ENCODE peak calls at places on chromosomes 5 and 9, in four cellular contexts. One of them, this sample, is unnamed.

GRCh38 chr5:156704139-156704538 is 146.0 kb upstream of the PPP1R2B start:
- DNase-seq in CD8-positive, alpha-beta memory T cell: no peak
- DNase-seq in left ventricle myocardium inferior: no peak
- DNase-seq in CD8-positive, alpha-beta T cell: no peak
- DNase-seq in this sample: no peak

GRCh38 chr9:36191290-36191645 is 547 bp downstream of the CLTA start:
- DNase-seq in CD8-positive, alpha-beta memory T cell: peak
- DNase-seq in CD8-positive, alpha-beta T cell: peak
- DNase-seq in left ventricle myocardium inferior: peak
- DNase-seq in this sample: no peak

GRCh38 chr9:38129366-38129765 is 60.3 kb upstream of the SHB start:
- DNase-seq in CD8-positive, alpha-beta memory T cell: no peak
- DNase-seq in CD8-positive, alpha-beta T cell: no peak
- DNase-seq in left ventricle myocardium inferior: no peak
- DNase-seq in this sample: no peak

GRCh38 chr5:153546566-153546965 is 56.1 kb downstream of the GRIA1 start:
- DNase-seq in CD8-positive, alpha-beta memory T cell: no peak
- DNase-seq in CD8-positive, alpha-beta T cell: no peak
- DNase-seq in left ventricle myocardium inferior: no peak
- DNase-seq in this sample: no peak

GRCh38 chr9:35756743-35757526 is 2.9 kb upstream of the MSMP start:
- DNase-seq in CD8-positive, alpha-beta T cell: peak
- DNase-seq in CD8-positive, alpha-beta memory T cell: peak
- DNase-seq in left ventricle myocardium inferior: peak
- DNase-seq in this sample: peak

GRCh38 chr5:132019857-132020555 is 8.5 kb upstream of the ACSL6 start:
- DNase-seq in left ventricle myocardium inferior: no peak
- DNase-seq in CD8-positive, alpha-beta T cell: peak
- DNase-seq in CD8-positive, alpha-beta memory T cell: peak
- DNase-seq in this sample: no peak

GRCh38 chr9:15697459-15697858 is 144.6 kb downstream of the CCDC171 start:
- DNase-seq in left ventricle myocardium inferior: no peak
- DNase-seq in CD8-positive, alpha-beta T cell: no peak
- DNase-seq in CD8-positive, alpha-beta memory T cell: no peak
- DNase-seq in this sample: no peak

GRCh38 chr5:181259974-181260719 is 796 bp downstream of the TRIM52 start:
- DNase-seq in CD8-positive, alpha-beta T cell: no peak
- DNase-seq in CD8-positive, alpha-beta memory T cell: no peak
- DNase-seq in left ventricle myocardium inferior: no peak
- DNase-seq in this sample: no peak

GRCh38 chr5:180769821-180770220 is 30.0 kb upstream of the OR2Y1 start:
- DNase-seq in left ventricle myocardium inferior: no peak
- DNase-seq in CD8-positive, alpha-beta T cell: no peak
- DNase-seq in CD8-positive, alpha-beta memory T cell: no peak
- DNase-seq in this sample: no peak

GRCh38 chr9:38003946-38004808 is 64.8 kb downstream of the SHB start:
- DNase-seq in left ventricle myocardium inferior: no peak
- DNase-seq in CD8-positive, alpha-beta memory T cell: no peak
- DNase-seq in CD8-positive, alpha-beta T cell: no peak
- DNase-seq in this sample: no peak

GRCh38 chr5:87912419-87912818 is 356.2 kb downstream of the TMEM161B start:
- DNase-seq in left ventricle myocardium inferior: no peak
- DNase-seq in CD8-positive, alpha-beta memory T cell: no peak
- DNase-seq in CD8-positive, alpha-beta T cell: no peak
- DNase-seq in this sample: no peak

GRCh38 chr5:73140801-73141200 is 20.4 kb downstream of the TMEM171 start:
- DNase-seq in CD8-positive, alpha-beta T cell: no peak
- DNase-seq in CD8-positive, alpha-beta memory T cell: no peak
- DNase-seq in left ventricle myocardium inferior: no peak
- DNase-seq in this sample: no peak

GRCh38 chr5:167261309-167262100 is 1029.9 kb upstream of the WWC1 start:
- DNase-seq in CD8-positive, alpha-beta memory T cell: no peak
- DNase-seq in left ventricle myocardium inferior: no peak
- DNase-seq in CD8-positive, alpha-beta T cell: no peak
- DNase-seq in this sample: peak

GRCh38 chr5:16593630-16594029 is 23.2 kb downstream of the RETREG1 start:
- DNase-seq in CD8-positive, alpha-beta memory T cell: no peak
- DNase-seq in left ventricle myocardium inferior: no peak
- DNase-seq in CD8-positive, alpha-beta T cell: no peak
- DNase-seq in this sample: no peak

GRCh38 chr9:99690573-99690972 is 131.1 kb upstream of the NR4A3 start:
- DNase-seq in CD8-positive, alpha-beta T cell: no peak
- DNase-seq in left ventricle myocardium inferior: no peak
- DNase-seq in CD8-positive, alpha-beta memory T cell: no peak
- DNase-seq in this sample: no peak

GRCh38 chr9:133127340-133127981 is 6.4 kb upstream of the RALGDS start:
- DNase-seq in CD8-positive, alpha-beta memory T cell: peak
- DNase-seq in CD8-positive, alpha-beta T cell: no peak
- DNase-seq in left ventricle myocardium inferior: no peak
- DNase-seq in this sample: no peak

GRCh38 chr9:118929317-118929716 is 439.9 kb downstream of the BRINP1 start:
- DNase-seq in CD8-positive, alpha-beta memory T cell: no peak
- DNase-seq in left ventricle myocardium inferior: no peak
- DNase-seq in CD8-positive, alpha-beta T cell: no peak
- DNase-seq in this sample: no peak

GRCh38 chr9:93635186-93636107 is 59.1 kb downstream of the PHF2 start:
- DNase-seq in CD8-positive, alpha-beta memory T cell: no peak
- DNase-seq in left ventricle myocardium inferior: no peak
- DNase-seq in CD8-positive, alpha-beta T cell: no peak
- DNase-seq in this sample: no peak

GRCh38 chr9:35951736-35952135 is 6.2 kb downstream of the OR2S2 start:
- DNase-seq in CD8-positive, alpha-beta T cell: no peak
- DNase-seq in CD8-positive, alpha-beta memory T cell: no peak
- DNase-seq in left ventricle myocardium inferior: no peak
- DNase-seq in this sample: no peak

GRCh38 chr9:96136992-96137665 is 164.8 kb downstream of the HSD17B3 start:
- DNase-seq in left ventricle myocardium inferior: no peak
- DNase-seq in CD8-positive, alpha-beta memory T cell: no peak
- DNase-seq in CD8-positive, alpha-beta T cell: no peak
- DNase-seq in this sample: no peak

GRCh38 chr5:123795688-123796087 is 283.7 kb downstream of the CSNK1G3 start:
- DNase-seq in left ventricle myocardium inferior: no peak
- DNase-seq in CD8-positive, alpha-beta T cell: no peak
- DNase-seq in CD8-positive, alpha-beta memory T cell: no peak
- DNase-seq in this sample: no peak

GRCh38 chr5:154214236-154215106 is 23.9 kb downstream of the GALNT10 start:
- DNase-seq in CD8-positive, alpha-beta memory T cell: no peak
- DNase-seq in CD8-positive, alpha-beta T cell: no peak
- DNase-seq in left ventricle myocardium inferior: no peak
- DNase-seq in this sample: no peak

GRCh38 chr5:19676895-19677294 is 311.1 kb downstream of the CDH18 start:
- DNase-seq in CD8-positive, alpha-beta T cell: no peak
- DNase-seq in CD8-positive, alpha-beta memory T cell: no peak
- DNase-seq in left ventricle myocardium inferior: no peak
- DNase-seq in this sample: no peak

GRCh38 chr9:130320697-130321080 is 55.1 kb downstream of the HMCN2 start:
- DNase-seq in CD8-positive, alpha-beta memory T cell: no peak
- DNase-seq in CD8-positive, alpha-beta T cell: no peak
- DNase-seq in left ventricle myocardium inferior: no peak
- DNase-seq in this sample: no peak

GRCh38 chr5:124628721-124629596 is 117.5 kb downstream of the ZNF608 start:
- DNase-seq in CD8-positive, alpha-beta T cell: no peak
- DNase-seq in CD8-positive, alpha-beta memory T cell: no peak
- DNase-seq in left ventricle myocardium inferior: no peak
- DNase-seq in this sample: no peak

GRCh38 chr5:142925795-142926194 is 155.6 kb downstream of the ARHGAP26 start:
- DNase-seq in CD8-positive, alpha-beta T cell: no peak
- DNase-seq in CD8-positive, alpha-beta memory T cell: no peak
- DNase-seq in left ventricle myocardium inferior: no peak
- DNase-seq in this sample: no peak

GRCh38 chr5:93676707-93677106 is 64.7 kb downstream of the POU5F2 start:
- DNase-seq in left ventricle myocardium inferior: no peak
- DNase-seq in CD8-positive, alpha-beta memory T cell: no peak
- DNase-seq in CD8-positive, alpha-beta T cell: no peak
- DNase-seq in this sample: no peak

GRCh38 chr9:71909887-71910601 is 949 bp downstream of the ABHD17B start:
- DNase-seq in CD8-positive, alpha-beta T cell: no peak
- DNase-seq in left ventricle myocardium inferior: peak
- DNase-seq in CD8-positive, alpha-beta memory T cell: peak
- DNase-seq in this sample: no peak

GRCh38 chr9:101026824-101027223 is 1.7 kb upstream of the PLPPR1 start:
- DNase-seq in CD8-positive, alpha-beta T cell: no peak
- DNase-seq in CD8-positive, alpha-beta memory T cell: no peak
- DNase-seq in left ventricle myocardium inferior: no peak
- DNase-seq in this sample: no peak

GRCh38 chr5:74952406-74952805 is 86.2 kb upstream of the FAM169A start:
- DNase-seq in CD8-positive, alpha-beta memory T cell: no peak
- DNase-seq in CD8-positive, alpha-beta T cell: no peak
- DNase-seq in left ventricle myocardium inferior: no peak
- DNase-seq in this sample: no peak

GRCh38 chr5:135660826-135661555 is 82.2 kb upstream of the CXCL14 start:
- DNase-seq in CD8-positive, alpha-beta memory T cell: no peak
- DNase-seq in left ventricle myocardium inferior: no peak
- DNase-seq in CD8-positive, alpha-beta T cell: no peak
- DNase-seq in this sample: no peak

GRCh38 chr5:1140188-1140817 is 28.4 kb upstream of the SLC12A7 start:
- DNase-seq in left ventricle myocardium inferior: peak
- DNase-seq in CD8-positive, alpha-beta T cell: peak
- DNase-seq in CD8-positive, alpha-beta memory T cell: peak
- DNase-seq in this sample: peak

GRCh38 chr5:62299600-62299999 is 6.4 kb upstream of the KIF2A start:
- DNase-seq in CD8-positive, alpha-beta T cell: no peak
- DNase-seq in CD8-positive, alpha-beta memory T cell: no peak
- DNase-seq in left ventricle myocardium inferior: no peak
- DNase-seq in this sample: peak

GRCh38 chr5:127228540-127229184 is 61.9 kb upstream of the MEGF10 start:
- DNase-seq in left ventricle myocardium inferior: no peak
- DNase-seq in CD8-positive, alpha-beta memory T cell: no peak
- DNase-seq in CD8-positive, alpha-beta T cell: no peak
- DNase-seq in this sample: no peak
- H3K4me3 ChIP-seq in left ventricle myocardium inferior: peak
- H3K4me3 ChIP-seq in CD8-positive, alpha-beta memory T cell: peak
- H3K4me3 ChIP-seq in CD8-positive, alpha-beta T cell: peak
- H3K4me3 ChIP-seq in this sample: peak

DNA sequence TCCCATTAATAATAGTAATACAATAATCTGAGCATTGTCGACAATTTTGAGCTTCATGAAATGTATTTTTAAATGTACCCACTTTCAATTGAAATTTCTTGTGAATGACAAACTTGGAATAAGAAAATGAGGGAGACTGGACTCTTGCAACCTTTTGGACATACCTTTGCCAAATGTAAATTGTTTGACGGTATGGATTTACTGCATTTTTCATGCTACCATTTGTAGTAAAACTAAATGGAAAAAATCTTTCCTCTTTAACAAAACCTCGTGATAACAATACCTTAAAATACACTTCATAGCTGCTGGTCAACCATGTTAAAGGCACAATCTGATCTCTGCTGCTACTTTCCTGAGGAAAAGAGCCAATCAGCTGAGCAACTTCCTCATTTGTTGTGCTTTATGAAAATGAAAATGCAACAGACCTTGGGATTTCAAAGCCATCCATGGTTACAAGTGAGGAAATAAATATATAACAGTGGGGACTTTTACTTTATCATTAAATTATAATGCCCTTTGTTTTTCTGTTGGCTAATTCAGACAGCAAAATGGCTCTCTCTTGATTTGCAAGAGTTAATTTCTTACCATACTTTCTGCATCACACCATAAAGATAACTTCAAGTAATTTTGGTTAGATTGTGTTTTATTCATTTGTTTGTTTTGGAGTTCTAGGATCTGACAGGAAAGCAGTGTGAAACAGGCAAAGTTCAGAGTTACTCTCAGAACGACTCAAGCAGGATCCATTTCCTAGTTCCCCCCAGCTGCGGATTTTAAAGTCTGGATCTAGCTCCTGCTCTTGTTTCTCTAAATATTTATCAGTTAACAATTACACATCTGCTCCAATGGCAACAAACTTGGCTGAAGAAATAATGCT is 1.1 kb downstream of the ALDH1A1 start:
- DNase-seq in CD8-positive, alpha-beta memory T cell: no peak
- DNase-seq in CD8-positive, alpha-beta T cell: no peak
- DNase-seq in left ventricle myocardium inferior: no peak
- DNase-seq in this sample: no peak
- H3K4me3 ChIP-seq in CD8-positive, alpha-beta memory T cell: no peak
- H3K4me3 ChIP-seq in CD8-positive, alpha-beta T cell: no peak
- H3K4me3 ChIP-seq in left ventricle myocardium inferior: peak
- H3K4me3 ChIP-seq in this sample: no peak

DNA sequence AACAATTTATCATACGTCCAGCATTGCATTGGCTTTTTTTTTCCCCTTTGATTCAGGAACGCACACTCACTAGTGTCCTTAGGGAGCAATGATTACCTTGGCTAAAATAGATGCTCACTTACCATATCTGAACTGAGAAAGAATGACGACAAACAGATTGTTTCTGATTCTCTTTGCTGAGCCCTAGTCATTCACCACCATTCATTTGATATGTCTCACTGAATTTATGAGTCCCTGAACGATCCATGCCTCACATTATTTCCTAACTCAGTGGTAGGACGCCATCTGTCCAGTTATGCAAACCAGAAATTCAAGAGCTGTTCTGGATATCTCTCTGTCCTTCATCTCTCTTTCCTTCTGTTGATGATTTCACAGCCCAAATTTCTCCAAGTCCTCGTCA is 39.3 kb upstream of the DAB2 start:
- DNase-seq in left ventricle myocardium inferior: no peak
- DNase-seq in CD8-positive, alpha-beta memory T cell: no peak
- DNase-seq in CD8-positive, alpha-beta T cell: no peak
- DNase-seq in this sample: no peak
- H3K4me3 ChIP-seq in left ventricle myocardium inferior: no peak
- H3K4me3 ChIP-seq in CD8-positive, alpha-beta memory T cell: no peak
- H3K4me3 ChIP-seq in CD8-positive, alpha-beta T cell: no peak
- H3K4me3 ChIP-seq in this sample: no peak

GRCh38 chr9:115121140-115121710 is 3.3 kb upstream of the TNC start:
- DNase-seq in CD8-positive, alpha-beta T cell: no peak
- DNase-seq in CD8-positive, alpha-beta memory T cell: no peak
- DNase-seq in left ventricle myocardium inferior: no peak
- DNase-seq in this sample: peak
- H3K4me3 ChIP-seq in CD8-positive, alpha-beta T cell: no peak
- H3K4me3 ChIP-seq in CD8-positive, alpha-beta memory T cell: no peak
- H3K4me3 ChIP-seq in left ventricle myocardium inferior: no peak
- H3K4me3 ChIP-seq in this sample: no peak

DNA sequence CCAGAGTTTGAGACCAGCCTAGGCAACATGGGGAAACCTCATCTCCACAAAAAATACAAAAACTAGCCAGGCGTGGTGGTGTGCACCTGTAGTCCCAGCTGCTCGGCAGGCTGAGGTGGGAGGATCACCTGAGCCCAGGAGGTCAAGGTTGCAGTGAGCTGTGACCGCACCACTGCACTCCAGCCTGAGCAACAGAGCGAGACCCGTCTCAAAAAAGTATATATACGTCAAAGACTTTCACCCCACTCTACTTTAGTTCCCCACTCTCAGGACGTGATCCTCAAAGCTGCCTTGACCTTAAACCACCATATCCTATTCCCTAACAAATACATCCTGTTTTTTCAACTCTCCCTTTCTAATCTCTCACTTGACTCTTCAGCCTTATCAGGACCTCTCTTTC is 41.0 kb downstream of the PCDHGC5 start:
- DNase-seq in left ventricle myocardium inferior: no peak
- DNase-seq in CD8-positive, alpha-beta memory T cell: no peak
- DNase-seq in CD8-positive, alpha-beta T cell: no peak
- DNase-seq in this sample: no peak
- H3K4me3 ChIP-seq in left ventricle myocardium inferior: no peak
- H3K4me3 ChIP-seq in CD8-positive, alpha-beta memory T cell: no peak
- H3K4me3 ChIP-seq in CD8-positive, alpha-beta T cell: no peak
- H3K4me3 ChIP-seq in this sample: no peak